ENCODE peak calls at places on chromosome 20, in nine cellular contexts. One of them, this sample, is unnamed.

GRCh38 chr20:57930328-57930727 is 220.5 kb upstream of the PMEPA1 start:
- DNase-seq in EH: no peak
- DNase-seq in astrocyte: no peak
- DNase-seq in H9: no peak
- DNase-seq in ecto neural progenitor cell: no peak
- DNase-seq in T-helper 9 cell: no peak
- DNase-seq in stimulated activated CD4-positive, alpha-beta T cell treated with anti-CD3 and anti-CD28 coated beads, Interleukin-12 subunit alpha, Interleukin-12 subunit beta, amount 100 ng/mL, for 48 hours: no peak
- DNase-seq in NCI-H1105: peak
- DNase-seq in fibroblast of mammary gland: no peak
- DNase-seq in this sample: no peak

GRCh38 chr20:51365670-51366069 is 176.8 kb downstream of the NFATC2 start:
- DNase-seq in EH: peak
- DNase-seq in astrocyte: peak
- DNase-seq in H9: no peak
- DNase-seq in ecto neural progenitor cell: no peak
- DNase-seq in T-helper 9 cell: no peak
- DNase-seq in stimulated activated CD4-positive, alpha-beta T cell treated with anti-CD3 and anti-CD28 coated beads, Interleukin-12 subunit alpha, Interleukin-12 subunit beta, amount 100 ng/mL, for 48 hours: no peak
- DNase-seq in NCI-H1105: no peak
- DNase-seq in fibroblast of mammary gland: peak
- DNase-seq in this sample: no peak

GRCh38 chr20:18724077-18724476 is 89.5 kb upstream of the SCP2D1 start:
- DNase-seq in EH: no peak
- DNase-seq in astrocyte: no peak
- DNase-seq in H9: no peak
- DNase-seq in ecto neural progenitor cell: no peak
- DNase-seq in T-helper 9 cell: no peak
- DNase-seq in stimulated activated CD4-positive, alpha-beta T cell treated with anti-CD3 and anti-CD28 coated beads, Interleukin-12 subunit alpha, Interleukin-12 subunit beta, amount 100 ng/mL, for 48 hours: no peak
- DNase-seq in NCI-H1105: no peak
- DNase-seq in fibroblast of mammary gland: no peak
- DNase-seq in this sample: no peak

GRCh38 chr20:56780266-56780665 is 151.2 kb downstream of the TFAP2C start:
- DNase-seq in EH: peak
- DNase-seq in astrocyte: no peak
- DNase-seq in H9: no peak
- DNase-seq in ecto neural progenitor cell: no peak
- DNase-seq in T-helper 9 cell: no peak
- DNase-seq in stimulated activated CD4-positive, alpha-beta T cell treated with anti-CD3 and anti-CD28 coated beads, Interleukin-12 subunit alpha, Interleukin-12 subunit beta, amount 100 ng/mL, for 48 hours: no peak
- DNase-seq in NCI-H1105: no peak
- DNase-seq in fibroblast of mammary gland: no peak
- DNase-seq in this sample: no peak

GRCh38 chr20:20366896-20367680 is 816 bp upstream of the INSM1 start:
- DNase-seq in EH: no peak
- DNase-seq in astrocyte: no peak
- DNase-seq in H9: peak
- DNase-seq in ecto neural progenitor cell: peak
- DNase-seq in T-helper 9 cell: no peak
- DNase-seq in stimulated activated CD4-positive, alpha-beta T cell treated with anti-CD3 and anti-CD28 coated beads, Interleukin-12 subunit alpha, Interleukin-12 subunit beta, amount 100 ng/mL, for 48 hours: no peak
- DNase-seq in NCI-H1105: peak
- DNase-seq in fibroblast of mammary gland: no peak
- DNase-seq in this sample: no peak

GRCh38 chr20:32134026-32134425 is 24.5 kb downstream of the TM9SF4 start:
- DNase-seq in EH: no peak
- DNase-seq in astrocyte: no peak
- DNase-seq in H9: no peak
- DNase-seq in ecto neural progenitor cell: no peak
- DNase-seq in T-helper 9 cell: no peak
- DNase-seq in stimulated activated CD4-positive, alpha-beta T cell treated with anti-CD3 and anti-CD28 coated beads, Interleukin-12 subunit alpha, Interleukin-12 subunit beta, amount 100 ng/mL, for 48 hours: no peak
- DNase-seq in NCI-H1105: no peak
- DNase-seq in fibroblast of mammary gland: no peak
- DNase-seq in this sample: no peak

GRCh38 chr20:32538526-32538918 is 46.6 kb downstream of the NOL4L start:
- DNase-seq in EH: no peak
- DNase-seq in astrocyte: no peak
- DNase-seq in H9: peak
- DNase-seq in ecto neural progenitor cell: no peak
- DNase-seq in T-helper 9 cell: peak
- DNase-seq in stimulated activated CD4-positive, alpha-beta T cell treated with anti-CD3 and anti-CD28 coated beads, Interleukin-12 subunit alpha, Interleukin-12 subunit beta, amount 100 ng/mL, for 48 hours: no peak
- DNase-seq in NCI-H1105: no peak
- DNase-seq in fibroblast of mammary gland: no peak
- DNase-seq in this sample: peak

GRCh38 chr20:63826753-63827152 is 4.3 kb downstream of the ZBTB46 start:
- DNase-seq in EH: peak
- DNase-seq in astrocyte: no peak
- DNase-seq in H9: no peak
- DNase-seq in ecto neural progenitor cell: no peak
- DNase-seq in T-helper 9 cell: no peak
- DNase-seq in stimulated activated CD4-positive, alpha-beta T cell treated with anti-CD3 and anti-CD28 coated beads, Interleukin-12 subunit alpha, Interleukin-12 subunit beta, amount 100 ng/mL, for 48 hours: no peak
- DNase-seq in NCI-H1105: no peak
- DNase-seq in fibroblast of mammary gland: no peak
- DNase-seq in this sample: no peak

GRCh38 chr20:36745234-36745926 is 510 bp downstream of the NDRG3 start:
- DNase-seq in EH: peak
- DNase-seq in astrocyte: no peak
- DNase-seq in H9: no peak
- DNase-seq in ecto neural progenitor cell: no peak
- DNase-seq in T-helper 9 cell: no peak
- DNase-seq in stimulated activated CD4-positive, alpha-beta T cell treated with anti-CD3 and anti-CD28 coated beads, Interleukin-12 subunit alpha, Interleukin-12 subunit beta, amount 100 ng/mL, for 48 hours: no peak
- DNase-seq in NCI-H1105: peak
- DNase-seq in fibroblast of mammary gland: no peak
- DNase-seq in this sample: peak

GRCh38 chr20:61608275-61609085 is 356.4 kb downstream of the CDH4 start:
- DNase-seq in EH: peak
- DNase-seq in astrocyte: peak
- DNase-seq in H9: peak
- DNase-seq in ecto neural progenitor cell: peak
- DNase-seq in T-helper 9 cell: no peak
- DNase-seq in stimulated activated CD4-positive, alpha-beta T cell treated with anti-CD3 and anti-CD28 coated beads, Interleukin-12 subunit alpha, Interleukin-12 subunit beta, amount 100 ng/mL, for 48 hours: no peak
- DNase-seq in NCI-H1105: no peak
- DNase-seq in fibroblast of mammary gland: peak
- DNase-seq in this sample: no peak

GRCh38 chr20:57686931-57687652 is 22.7 kb downstream of the PMEPA1 start:
- DNase-seq in EH: no peak
- DNase-seq in astrocyte: no peak
- DNase-seq in H9: no peak
- DNase-seq in ecto neural progenitor cell: no peak
- DNase-seq in T-helper 9 cell: no peak
- DNase-seq in stimulated activated CD4-positive, alpha-beta T cell treated with anti-CD3 and anti-CD28 coated beads, Interleukin-12 subunit alpha, Interleukin-12 subunit beta, amount 100 ng/mL, for 48 hours: no peak
- DNase-seq in NCI-H1105: no peak
- DNase-seq in fibroblast of mammary gland: no peak
- DNase-seq in this sample: no peak

GRCh38 chr20:16446246-16446645 is 127.0 kb downstream of the KIF16B start:
- DNase-seq in EH: no peak
- DNase-seq in astrocyte: no peak
- DNase-seq in H9: no peak
- DNase-seq in ecto neural progenitor cell: no peak
- DNase-seq in T-helper 9 cell: no peak
- DNase-seq in stimulated activated CD4-positive, alpha-beta T cell treated with anti-CD3 and anti-CD28 coated beads, Interleukin-12 subunit alpha, Interleukin-12 subunit beta, amount 100 ng/mL, for 48 hours: no peak
- DNase-seq in NCI-H1105: no peak
- DNase-seq in fibroblast of mammary gland: no peak
- DNase-seq in this sample: no peak

GRCh38 chr20:8718214-8718613 is 350.7 kb upstream of the PLCB4 start:
- DNase-seq in EH: peak
- DNase-seq in astrocyte: no peak
- DNase-seq in H9: no peak
- DNase-seq in ecto neural progenitor cell: no peak
- DNase-seq in T-helper 9 cell: no peak
- DNase-seq in stimulated activated CD4-positive, alpha-beta T cell treated with anti-CD3 and anti-CD28 coated beads, Interleukin-12 subunit alpha, Interleukin-12 subunit beta, amount 100 ng/mL, for 48 hours: no peak
- DNase-seq in NCI-H1105: no peak
- DNase-seq in fibroblast of mammary gland: peak
- DNase-seq in this sample: no peak

GRCh38 chr20:44495257-44495656 is 19.6 kb downstream of the TTPAL start:
- DNase-seq in EH: peak
- DNase-seq in astrocyte: peak
- DNase-seq in H9: no peak
- DNase-seq in ecto neural progenitor cell: no peak
- DNase-seq in T-helper 9 cell: no peak
- DNase-seq in stimulated activated CD4-positive, alpha-beta T cell treated with anti-CD3 and anti-CD28 coated beads, Interleukin-12 subunit alpha, Interleukin-12 subunit beta, amount 100 ng/mL, for 48 hours: no peak
- DNase-seq in NCI-H1105: no peak
- DNase-seq in fibroblast of mammary gland: peak
- DNase-seq in this sample: no peak

GRCh38 chr20:24098886-24099285 is 110.3 kb upstream of the GGTLC1 start:
- DNase-seq in EH: peak
- DNase-seq in astrocyte: no peak
- DNase-seq in H9: no peak
- DNase-seq in ecto neural progenitor cell: no peak
- DNase-seq in T-helper 9 cell: no peak
- DNase-seq in stimulated activated CD4-positive, alpha-beta T cell treated with anti-CD3 and anti-CD28 coated beads, Interleukin-12 subunit alpha, Interleukin-12 subunit beta, amount 100 ng/mL, for 48 hours: no peak
- DNase-seq in NCI-H1105: no peak
- DNase-seq in fibroblast of mammary gland: peak
- DNase-seq in this sample: no peak

GRCh38 chr20:54086444-54087134 is 16.2 kb upstream of the BCAS1 start:
- DNase-seq in EH: peak
- DNase-seq in astrocyte: peak
- DNase-seq in H9: no peak
- DNase-seq in ecto neural progenitor cell: no peak
- DNase-seq in T-helper 9 cell: no peak
- DNase-seq in stimulated activated CD4-positive, alpha-beta T cell treated with anti-CD3 and anti-CD28 coated beads, Interleukin-12 subunit alpha, Interleukin-12 subunit beta, amount 100 ng/mL, for 48 hours: no peak
- DNase-seq in NCI-H1105: no peak
- DNase-seq in fibroblast of mammary gland: peak
- DNase-seq in this sample: no peak

GRCh38 chr20:16005612-16006493 is 567.4 kb downstream of the KIF16B start:
- DNase-seq in EH: no peak
- DNase-seq in astrocyte: no peak
- DNase-seq in H9: no peak
- DNase-seq in ecto neural progenitor cell: no peak
- DNase-seq in T-helper 9 cell: no peak
- DNase-seq in stimulated activated CD4-positive, alpha-beta T cell treated with anti-CD3 and anti-CD28 coated beads, Interleukin-12 subunit alpha, Interleukin-12 subunit beta, amount 100 ng/mL, for 48 hours: no peak
- DNase-seq in NCI-H1105: no peak
- DNase-seq in fibroblast of mammary gland: no peak
- DNase-seq in this sample: peak

GRCh38 chr20:64057628-64058498 is 5.1 kb upstream of the TCEA2 start:
- DNase-seq in EH: peak
- DNase-seq in astrocyte: no peak
- DNase-seq in H9: peak
- DNase-seq in ecto neural progenitor cell: peak
- DNase-seq in T-helper 9 cell: peak
- DNase-seq in stimulated activated CD4-positive, alpha-beta T cell treated with anti-CD3 and anti-CD28 coated beads, Interleukin-12 subunit alpha, Interleukin-12 subunit beta, amount 100 ng/mL, for 48 hours: peak
- DNase-seq in NCI-H1105: peak
- DNase-seq in fibroblast of mammary gland: peak
- DNase-seq in this sample: peak

GRCh38 chr20:49405062-49405683 is 77.3 kb downstream of the KCNB1 start:
- DNase-seq in EH: no peak
- DNase-seq in astrocyte: no peak
- DNase-seq in H9: no peak
- DNase-seq in ecto neural progenitor cell: no peak
- DNase-seq in T-helper 9 cell: no peak
- DNase-seq in stimulated activated CD4-positive, alpha-beta T cell treated with anti-CD3 and anti-CD28 coated beads, Interleukin-12 subunit alpha, Interleukin-12 subunit beta, amount 100 ng/mL, for 48 hours: no peak
- DNase-seq in NCI-H1105: peak
- DNase-seq in fibroblast of mammary gland: no peak
- DNase-seq in this sample: no peak